ENCODE peak calls at places on chromosomes 11 and 22, in four cellular contexts. One of them, this sample, is unnamed.

GRCh38 chr11:2263012-2263565 is 7.3 kb downstream of the ASCL2 start:
- DNase-seq in lung: no peak
- DNase-seq in heart left ventricle: no peak
- DNase-seq in fibroblast of mammary gland: no peak
- DNase-seq in this sample: peak; percentile 83

GRCh38 chr11:118277312-118277711 is 13.2 kb upstream of the MPZL2 start:
- DNase-seq in fibroblast of mammary gland: peak; percentile 36
- DNase-seq in heart left ventricle: no peak
- DNase-seq in lung: no peak
- DNase-seq in this sample: no peak

GRCh38 chr11:48307760-48308386 is 1.9 kb downstream of the OR4S1 start:
- DNase-seq in heart left ventricle: no peak
- DNase-seq in lung: peak; percentile 63
- DNase-seq in fibroblast of mammary gland: peak; percentile 50
- DNase-seq in this sample: no peak

GRCh38 chr22:50597097-50597496 is 3.5 kb upstream of the MAPK8IP2 start:
- DNase-seq in fibroblast of mammary gland: no peak
- DNase-seq in lung: no peak
- DNase-seq in heart left ventricle: no peak
- DNase-seq in this sample: no peak

GRCh38 chr11:20327377-20327776 is 36.1 kb upstream of the HTATIP2 start:
- DNase-seq in lung: no peak
- DNase-seq in fibroblast of mammary gland: no peak
- DNase-seq in heart left ventricle: no peak
- DNase-seq in this sample: no peak

GRCh38 chr11:67606150-67606476 is 623 bp upstream of the NDUFV1 start:
- DNase-seq in heart left ventricle: no peak
- DNase-seq in fibroblast of mammary gland: no peak
- DNase-seq in lung: no peak
- DNase-seq in this sample: no peak

GRCh38 chr11:1404461-1405185 is 14.9 kb downstream of the BRSK2 start:
- DNase-seq in fibroblast of mammary gland: no peak
- DNase-seq in heart left ventricle: peak; percentile 60
- DNase-seq in lung: no peak
- DNase-seq in this sample: no peak

GRCh38 chr22:43992331-43992821 is 31.7 kb upstream of the PARVB start:
- DNase-seq in lung: no peak
- DNase-seq in fibroblast of mammary gland: peak; percentile 54
- DNase-seq in heart left ventricle: no peak
- DNase-seq in this sample: no peak

GRCh38 chr22:28903080-28903479 is 19.7 kb downstream of the ZNRF3 start:
- DNase-seq in fibroblast of mammary gland: no peak
- DNase-seq in heart left ventricle: no peak
- DNase-seq in lung: no peak
- DNase-seq in this sample: no peak

DNA sequence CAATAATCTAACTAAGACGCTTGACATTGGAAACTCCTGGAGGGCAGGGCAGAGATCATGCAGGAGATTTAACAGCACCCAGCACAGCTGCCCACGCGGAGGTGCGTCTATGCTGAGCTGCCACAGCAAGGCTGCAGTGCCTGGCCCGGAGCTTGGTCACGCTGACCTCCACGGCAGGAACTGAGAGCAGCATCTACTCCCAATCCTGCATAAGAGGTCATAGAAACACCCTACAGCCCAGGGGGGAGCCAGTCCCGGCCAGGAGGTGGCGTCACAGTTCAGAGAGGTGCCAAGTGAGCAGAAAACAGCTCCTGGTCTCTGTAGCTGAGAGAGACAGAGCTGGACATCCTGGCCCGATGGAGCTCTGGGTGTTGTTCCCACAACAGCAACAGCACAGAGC is 121.1 kb upstream of the TMEM45B start:
- DNase-seq in heart left ventricle: no peak
- DNase-seq in fibroblast of mammary gland: no peak
- DNase-seq in lung: no peak
- DNase-seq in this sample: peak; percentile 81
- TF ChIP-seq CTCF in heart left ventricle: no peak
- TF ChIP-seq CTCF in fibroblast of mammary gland: no peak
- TF ChIP-seq CTCF in lung: no peak
- TF ChIP-seq CTCF in this sample: no peak

DNA sequence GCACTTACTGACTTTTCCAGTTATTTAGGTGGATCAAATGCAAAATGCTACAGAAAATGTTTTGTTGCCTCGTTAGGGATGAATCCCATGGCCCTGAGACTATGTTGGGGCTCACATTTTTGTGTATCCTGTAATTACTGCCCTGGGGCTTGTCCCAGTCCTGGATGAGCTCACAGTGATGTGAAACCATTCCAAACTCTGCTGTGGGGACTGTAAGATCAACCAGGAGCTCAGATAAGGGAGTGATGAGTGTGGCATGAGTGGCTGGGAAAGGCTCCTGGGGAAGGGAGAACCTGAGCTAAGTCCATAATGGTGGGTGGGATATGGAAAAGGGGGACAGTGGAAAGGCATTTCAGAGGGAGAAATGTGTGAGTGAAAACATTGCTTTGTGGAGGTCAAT is 54.0 kb downstream of the SLC5A1 start:
- DNase-seq in heart left ventricle: no peak
- DNase-seq in lung: no peak
- DNase-seq in fibroblast of mammary gland: no peak
- DNase-seq in this sample: no peak
- TF ChIP-seq CTCF in heart left ventricle: no peak
- TF ChIP-seq CTCF in lung: no peak
- TF ChIP-seq CTCF in fibroblast of mammary gland: no peak
- TF ChIP-seq CTCF in this sample: no peak

GRCh38 chr22:38104084-38104483 is 6.4 kb downstream of the BAIAP2L2 start:
- DNase-seq in lung: no peak
- DNase-seq in heart left ventricle: peak; percentile 34
- DNase-seq in fibroblast of mammary gland: peak; percentile 33
- DNase-seq in this sample: no peak
- TF ChIP-seq CTCF in lung: no peak
- TF ChIP-seq CTCF in heart left ventricle: peak; percentile 34
- TF ChIP-seq CTCF in fibroblast of mammary gland: peak; percentile 47
- TF ChIP-seq CTCF in this sample: peak; percentile 32

GRCh38 chr22:21000215-21000986 is 1.5 kb downstream of the THAP7 start:
- DNase-seq in lung: no peak
- DNase-seq in heart left ventricle: no peak
- DNase-seq in fibroblast of mammary gland: no peak
- DNase-seq in this sample: no peak
- TF ChIP-seq CTCF in lung: no peak
- TF ChIP-seq CTCF in heart left ventricle: no peak
- TF ChIP-seq CTCF in fibroblast of mammary gland: no peak
- TF ChIP-seq CTCF in this sample: no peak

This sample was measured in osteocyte.